ENCODE peak calls at places on chromosomes 3 and 15, in ten cellular contexts. H, W, L, D, K, V, P, T, B and F are unnamed samples. For H3K4me1, the result is how much of the 10 kb centered on the place peaks cover.

GRCh38 chr3:32681811-32682210 is 3.2 kb upstream of the CNOT10 start:
- DNase-seq in B (peak), D (no peak), P (no peak), H (no peak), K (no peak), L (no peak), V (no peak), T (no peak), W (no peak), F (no peak)

GRCh38 chr3:98681486-98681885 is 81.7 kb upstream of the ST3GAL6 start:
- DNase-seq in H (no peak), V (no peak), D (no peak), K (no peak), L (no peak), B (no peak), P (no peak), T (no peak), W (no peak), F (no peak)

GRCh38 chr15:47188766-47189507 is 528.4 kb upstream of the SEMA6D start:
- DNase-seq in V (no peak), D (no peak), H (no peak), K (no peak), P (no peak), T (no peak), W (no peak), L (no peak), B (no peak), F (no peak)

GRCh38 chr3:25257026-25257425 is 171.0 kb upstream of the RARB start:
- DNase-seq in V (no peak), T (no peak), P (no peak), L (no peak), D (no peak), K (no peak), B (no peak), H (no peak), W (peak), F (no peak)

GRCh38 chr15:52021128-52021671 is 2.2 kb downstream of the MAPK6 start:
- DNase-seq in K (no peak), D (no peak), L (peak), B (peak), T (peak), W (peak), P (no peak), H (peak), V (no peak), F (peak)

GRCh38 chr3:172751188-172751571 is 654 bp downstream of the ECT2 start:
- DNase-seq in K (no peak), W (peak), T (peak), D (no peak), B (peak), P (no peak), H (no peak), L (peak), V (no peak), F (no peak)

GRCh38 chr3:27535809-27536392 is 51.7 kb upstream of the SLC4A7 start:
- DNase-seq in W (peak), B (peak), D (no peak), P (no peak), K (no peak), L (no peak), T (no peak), V (no peak), H (peak), F (no peak)

GRCh38 chr15:67242665-67243064 is 11.8 kb downstream of the AAGAB start:
- DNase-seq in D (no peak), T (no peak), H (no peak), V (no peak), L (no peak), K (no peak), P (no peak), W (peak), B (no peak), F (no peak)

GRCh38 chr3:53834429-53835095 is 11.7 kb downstream of the CHDH start:
- DNase-seq in W (no peak), P (no peak), T (no peak), D (no peak), K (no peak), H (no peak), B (no peak), L (no peak), V (no peak), F (no peak)

GRCh38 chr3:74636981-74637380 is 22.5 kb upstream of the CNTN3 start:
- DNase-seq in W (no peak), T (no peak), P (no peak), H (no peak), V (no peak), K (no peak), D (no peak), B (no peak), L (no peak), F (no peak)

GRCh38 chr3:157738441-157738840 is 235.2 kb upstream of the VEPH1 start:
- DNase-seq in L (no peak), P (no peak), D (no peak), V (no peak), K (no peak), T (no peak), W (no peak), H (no peak), B (no peak), F (no peak)

GRCh38 chr3:106121491-106122289 is 252.9 kb upstream of the CBLB start:
- DNase-seq in L (no peak), W (no peak), T (no peak), K (no peak), H (no peak), B (peak), V (no peak), D (no peak), P (no peak), F (no peak)

GRCh38 chr3:9727743-9728142 is 3.8 kb upstream of the BRPF1 start:
- DNase-seq in K (no peak), L (no peak), D (no peak), W (no peak), V (no peak), T (no peak), P (no peak), B (peak), H (no peak), F (no peak)

GRCh38 chr3:183434503-183434902 is 6.1 kb upstream of the MCF2L2 start:
- DNase-seq in L (no peak), T (no peak), B (no peak), V (no peak), H (no peak), K (no peak), P (no peak), W (no peak), D (no peak), F (no peak)

GRCh38 chr3:188673509-188674239 is 498.1 kb upstream of the TPRG1 start:
- DNase-seq in P (no peak), H (peak), K (no peak), D (no peak), T (no peak), W (peak), B (peak), V (no peak), L (no peak), F (no peak)

GRCh38 chr3:66761093-66761780 is 236.9 kb upstream of the KBTBD8 start:
- DNase-seq in T (no peak), B (peak), D (no peak), P (no peak), K (no peak), L (no peak), H (no peak), W (peak), V (no peak), F (no peak)

GRCh38 chr3:95333826-95334225 is 1271.0 kb downstream of the NSUN3 start:
- DNase-seq in W (no peak), L (no peak), K (no peak), T (no peak), B (peak), V (no peak), P (no peak), H (peak), D (no peak), F (no peak)

GRCh38 chr15:48796930-48797329 is 13.9 kb downstream of the CEP152 start:
- DNase-seq in D (no peak), W (peak), T (no peak), B (peak), V (no peak), K (no peak), P (no peak), L (no peak), H (no peak), F (no peak)

GRCh38 chr15:40352221-40352901 is 1.5 kb downstream of the PHGR1 start:
- DNase-seq in T (no peak), D (no peak), L (no peak), W (no peak), K (no peak), H (no peak), B (no peak), V (no peak), P (no peak), F (no peak)

GRCh38 chr15:100050877-100051786 is 290.6 kb downstream of the ADAMTS17 start:
- DNase-seq in H (no peak), D (no peak), B (no peak), V (no peak), W (no peak), K (no peak), P (no peak), T (no peak), L (no peak), F (no peak)

GRCh38 chr15:94305133-94305532 is 73.8 kb downstream of the MCTP2 start:
- DNase-seq in L (no peak), K (no peak), H (no peak), T (no peak), B (no peak), W (no peak), V (no peak), P (no peak), D (no peak), F (no peak)

GRCh38 chr3:22685598-22685997 is 517.5 kb upstream of the UBE2E2 start:
- DNase-seq in H (no peak), T (no peak), V (no peak), D (no peak), W (peak), P (no peak), L (peak), B (peak), K (no peak), F (no peak)

GRCh38 chr3:147816770-147817169 is 407.6 kb downstream of the ZIC1 start:
- DNase-seq in L (no peak), T (no peak), V (no peak), H (peak), W (no peak), B (peak), K (no peak), P (peak), D (no peak), F (no peak)

GRCh38 chr15:78018968-78019644 is 58.4 kb downstream of the TBC1D2B start:
- DNase-seq in K (no peak), P (no peak), W (no peak), T (no peak), D (no peak), L (no peak), H (no peak), V (no peak), B (no peak), F (no peak)

GRCh38 chr3:173650596-173650995 is 253.1 kb downstream of the NLGN1 start:
- DNase-seq in W (peak), H (no peak), T (no peak), B (no peak), D (no peak), V (no peak), K (no peak), P (no peak), L (no peak), F (no peak)

GRCh38 chr3:12483364-12483763 is 916 bp upstream of the TSEN2 start:
- DNase-seq in P (no peak), W (no peak), T (no peak), V (no peak), D (no peak), B (peak), H (no peak), L (no peak), K (no peak), F (no peak)

GRCh38 chr3:183018416-183019192 is 38.3 kb upstream of the DCUN1D1 start:
- DNase-seq in B (no peak), K (no peak), W (no peak), L (no peak), T (no peak), V (no peak), P (no peak), H (no peak), D (no peak), F (no peak)

GRCh38 chr3:109118584-109118983 is 650 bp upstream of the MORC1 start:
- DNase-seq in H (no peak), W (no peak), L (no peak), T (no peak), P (no peak), D (no peak), V (no peak), K (no peak), B (no peak), F (no peak)

GRCh38 chr3:123448503-123449091 is at the start of gene ADCY5:
- DNase-seq in P (no peak), K (no peak), D (peak), V (no peak), L (peak), T (peak), H (no peak), B (no peak), W (peak), F (no peak)

GRCh38 chr3:52834871-52835501 is at the start of gene MUSTN1:
- DNase-seq in H (no peak), L (peak), D (no peak), K (no peak), V (no peak), W (peak), B (no peak), P (peak), T (no peak), F (peak)

GRCh38 chr3:126854666-126855065 is 128.2 kb upstream of the PLXNA1 start:
- DNase-seq in D (peak), K (no peak), L (no peak), H (no peak), P (no peak), W (no peak), B (no peak), V (no peak), T (no peak), F (peak)

GRCh38 chr3:52440249-52440551 is 4.7 kb downstream of the SEMA3G start:
- DNase-seq in D (no peak), T (no peak), L (no peak), V (no peak), H (no peak), P (no peak), W (no peak), B (no peak), K (no peak), F (no peak)

GRCh38 chr3:17581421-17582080 is 160.9 kb downstream of the TBC1D5 start:
- DNase-seq in H (no peak), P (no peak), B (peak), D (no peak), V (no peak), W (no peak), K (no peak), L (no peak), T (no peak), F (no peak)

GRCh38 chr3:10280177-10280529 is 12.6 kb downstream of the GHRL start:
- DNase-seq in T (no peak), D (no peak), H (no peak), B (peak), V (no peak), P (no peak), W (no peak), L (no peak), K (no peak), F (no peak)

GRCh38 chr3:134065836-134066538 is 36.3 kb upstream of the SLCO2A1 start:
- DNase-seq in D (peak), V (no peak), B (no peak), K (no peak), H (no peak), L (no peak), T (peak), P (no peak), W (no peak), F (no peak)

GRCh38 chr15:67409175-67409574 is 111.8 kb upstream of the C15orf61 start:
- DNase-seq in L (peak), H (no peak), T (peak), W (no peak), B (no peak), K (no peak), P (no peak), V (no peak), D (no peak), F (no peak)

GRCh38 chr3:185656321-185656840 is 70.3 kb downstream of the SENP2 start:
- DNase-seq in L (no peak), H (no peak), W (peak), T (no peak), D (no peak), B (peak), P (peak), K (no peak), V (no peak), F (peak)

DNA sequence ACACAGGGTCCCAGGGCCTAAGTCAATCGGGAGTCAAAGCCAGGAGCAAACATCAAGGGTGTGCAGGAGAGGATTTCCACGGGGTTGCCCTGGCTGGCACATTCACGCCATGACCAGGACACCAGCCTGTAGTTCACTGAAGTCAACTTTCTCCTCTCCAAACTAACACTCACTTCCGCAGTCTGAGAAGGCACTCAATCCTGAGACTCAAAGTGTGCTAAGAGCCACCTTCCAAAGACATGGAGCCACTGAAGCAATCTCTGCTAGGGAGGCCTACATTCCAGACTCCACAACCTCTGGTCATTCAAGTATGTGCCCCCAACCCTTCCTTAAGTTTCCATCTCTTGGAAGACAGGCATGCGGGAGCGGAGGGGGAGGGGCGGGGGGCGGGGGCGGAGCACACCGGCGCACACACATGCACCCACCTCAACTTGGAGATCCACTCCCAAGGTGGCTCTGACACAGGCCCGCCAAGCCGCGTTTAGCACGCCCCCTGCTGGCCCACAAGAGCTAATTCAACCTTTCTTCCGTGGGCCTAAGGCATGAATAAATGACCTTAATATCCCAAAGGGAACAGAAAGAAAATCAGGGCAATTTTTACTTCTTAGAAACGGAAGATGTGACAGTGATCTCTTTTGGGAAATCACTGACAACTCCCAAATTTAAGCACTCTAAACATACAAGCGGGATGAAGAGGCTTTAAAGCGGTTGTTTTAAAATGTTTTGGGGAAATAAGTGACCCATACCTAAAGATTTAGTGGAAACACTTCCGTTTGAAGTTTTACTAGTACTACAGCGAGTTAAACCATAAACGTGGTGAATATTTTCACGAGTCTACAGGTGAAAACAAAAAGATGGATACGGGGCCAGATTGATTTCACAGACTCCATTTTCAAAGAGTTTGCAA is 162.5 kb upstream of the CHRNA7 start:
- DNase-seq in V (peak), T (peak), L (peak), K (no peak), H (peak), P (peak), B (peak), D (peak), W (peak), F (no peak)
- H3K4me1 ChIP-seq in V (under half), T (under half), L (under half), K (under half), H (under half), P (under half), B (under half), D (under half), W (under half), F (under half)

DNA sequence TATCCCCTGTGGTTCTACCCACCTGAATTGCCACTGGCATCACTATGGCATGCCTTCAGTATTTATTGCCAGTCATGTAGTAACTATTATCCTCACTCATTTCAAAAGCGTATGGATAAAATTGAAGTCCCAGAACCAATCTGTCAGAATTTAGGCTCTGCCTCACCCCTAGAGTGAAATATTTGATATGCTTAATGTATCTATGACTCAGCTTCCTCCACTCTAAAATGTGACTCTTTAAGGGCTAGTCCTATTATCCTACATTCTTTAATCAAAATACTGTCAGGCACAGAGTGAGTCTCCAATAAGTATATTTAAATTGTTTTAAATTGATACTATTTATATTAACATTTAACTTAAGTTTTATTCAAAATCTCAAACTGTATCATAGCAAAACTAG is 27.6 kb downstream of the ARPP21 start:
- DNase-seq in D (no peak), K (no peak), T (no peak), B (peak), W (no peak), H (no peak), L (no peak), V (no peak), P (no peak), F (no peak)
- H3K4me1 ChIP-seq in D (under half), K (under half), T (under half), B (under half), W (under half), H (under half), L (under half), V (under half), P (under half), F (under half)

GRCh38 chr3:48469046-48469915 is 22.7 kb downstream of the ATRIP start:
- DNase-seq in H (no peak), W (no peak), V (no peak), B (no peak), D (no peak), T (no peak), K (no peak), P (no peak), L (no peak), F (no peak)

GRCh38 chr3:48467110-48467454 is 20.5 kb downstream of the ATRIP start:
- DNase-seq in H (no peak), D (no peak), W (no peak), V (no peak), L (no peak), B (no peak), K (no peak), T (no peak), P (no peak), F (no peak)

GRCh38 chr3:48466386-48467109 is 20.0 kb downstream of the ATRIP start:
- DNase-seq in D (no peak), H (peak), W (no peak), L (no peak), K (no peak), T (no peak), V (peak), P (peak), B (no peak), F (no peak)

GRCh38 chr3:48468329-48468731 is 21.8 kb downstream of the ATRIP start:
- DNase-seq in K (no peak), P (no peak), T (no peak), D (no peak), L (no peak), V (no peak), H (no peak), W (no peak), B (no peak), F (no peak)

GRCh38 chr3:48467473-48468267 is 21.1 kb downstream of the ATRIP start:
- DNase-seq in P (no peak), V (no peak), W (no peak), D (no peak), L (no peak), K (no peak), H (no peak), B (no peak), T (no peak), F (no peak)
- H3K4me1 ChIP-seq in P (half or more), V (half or more), W (under half), D (under half), L (under half), K (half or more), H (under half), B (under half), T (under half), F (under half)

GRCh38 chr3:45528429-45528828 is 66.1 kb upstream of the LIMD1 start:
- DNase-seq in H (no peak), K (no peak), T (no peak), V (no peak), P (no peak), L (no peak), W (peak), B (peak), D (no peak), F (no peak)
- H3K4me1 ChIP-seq in H (under half), K (under half), T (under half), V (under half), P (under half), L (under half), W (under half), B (under half), D (under half), F (under half)